ENCODE peak calls at places on chromosomes 11 and 22, in seven cellular contexts. One of them, this sample, is unnamed.

GRCh38 chr11:130592056-130592455 is 143.6 kb downstream of the ADAMTS15 start:
- DNase-seq in HT-29: no peak
- DNase-seq in A549: no peak
- DNase-seq in HS-27A: no peak
- DNase-seq in cardiac fibroblast: peak
- DNase-seq in GF-D8: no peak
- DNase-seq in CD8-positive, alpha-beta T cell: no peak
- DNase-seq in this sample: no peak

GRCh38 chr11:63520606-63521170 is 14.8 kb downstream of the LGALS12 start:
- DNase-seq in HT-29: no peak
- DNase-seq in A549: no peak
- DNase-seq in HS-27A: no peak
- DNase-seq in cardiac fibroblast: no peak
- DNase-seq in GF-D8: no peak
- DNase-seq in CD8-positive, alpha-beta T cell: no peak
- DNase-seq in this sample: no peak

GRCh38 chr22:47056361-47056760 is 293.9 kb downstream of the TBC1D22A start:
- DNase-seq in HT-29: no peak
- DNase-seq in A549: no peak
- DNase-seq in HS-27A: no peak
- DNase-seq in cardiac fibroblast: no peak
- DNase-seq in GF-D8: no peak
- DNase-seq in CD8-positive, alpha-beta T cell: no peak
- DNase-seq in this sample: no peak

GRCh38 chr11:5992604-5993251 is 5.9 kb upstream of the OR52L1 start:
- DNase-seq in HT-29: peak
- DNase-seq in A549: peak
- DNase-seq in HS-27A: no peak
- DNase-seq in cardiac fibroblast: peak
- DNase-seq in GF-D8: no peak
- DNase-seq in CD8-positive, alpha-beta T cell: no peak
- DNase-seq in this sample: peak

GRCh38 chr11:124179311-124179710 is 3.8 kb upstream of the OR10D3 start:
- DNase-seq in HT-29: no peak
- DNase-seq in A549: no peak
- DNase-seq in HS-27A: no peak
- DNase-seq in cardiac fibroblast: no peak
- DNase-seq in GF-D8: no peak
- DNase-seq in CD8-positive, alpha-beta T cell: no peak
- DNase-seq in this sample: no peak

GRCh38 chr22:30591191-30591587 is 521 bp downstream of the PES1 start:
- DNase-seq in HT-29: peak
- DNase-seq in A549: no peak
- DNase-seq in HS-27A: no peak
- DNase-seq in cardiac fibroblast: peak
- DNase-seq in GF-D8: no peak
- DNase-seq in CD8-positive, alpha-beta T cell: no peak
- DNase-seq in this sample: no peak

GRCh38 chr11:66100272-66101037 is 30.4 kb downstream of the PACS1 start:
- DNase-seq in HT-29: peak
- DNase-seq in A549: peak
- DNase-seq in HS-27A: no peak
- DNase-seq in cardiac fibroblast: peak
- DNase-seq in GF-D8: peak
- DNase-seq in CD8-positive, alpha-beta T cell: peak
- DNase-seq in this sample: no peak

GRCh38 chr11:43920598-43921419 is 21.6 kb upstream of the C11orf96 start:
- DNase-seq in HT-29: peak
- DNase-seq in A549: peak
- DNase-seq in HS-27A: peak
- DNase-seq in cardiac fibroblast: peak
- DNase-seq in GF-D8: no peak
- DNase-seq in CD8-positive, alpha-beta T cell: no peak
- DNase-seq in this sample: peak

GRCh38 chr11:74004694-74005615 is 3.9 kb downstream of the UCP3 start:
- DNase-seq in HT-29: no peak
- DNase-seq in A549: no peak
- DNase-seq in HS-27A: no peak
- DNase-seq in cardiac fibroblast: no peak
- DNase-seq in GF-D8: peak
- DNase-seq in CD8-positive, alpha-beta T cell: peak
- DNase-seq in this sample: no peak

GRCh38 chr11:110182886-110183285 is 89.7 kb downstream of the ZC3H12C start:
- DNase-seq in HT-29: no peak
- DNase-seq in A549: no peak
- DNase-seq in HS-27A: peak
- DNase-seq in cardiac fibroblast: no peak
- DNase-seq in GF-D8: no peak
- DNase-seq in CD8-positive, alpha-beta T cell: no peak
- DNase-seq in this sample: peak

GRCh38 chr22:35480143-35480542 is 60.5 kb upstream of the RASD2 start:
- DNase-seq in HT-29: no peak
- DNase-seq in A549: no peak
- DNase-seq in HS-27A: no peak
- DNase-seq in cardiac fibroblast: no peak
- DNase-seq in GF-D8: no peak
- DNase-seq in CD8-positive, alpha-beta T cell: no peak
- DNase-seq in this sample: peak

GRCh38 chr22:32354360-32355351 is 3.0 kb upstream of the RFPL3 start:
- DNase-seq in HT-29: no peak
- DNase-seq in A549: no peak
- DNase-seq in HS-27A: no peak
- DNase-seq in cardiac fibroblast: peak
- DNase-seq in GF-D8: no peak
- DNase-seq in CD8-positive, alpha-beta T cell: no peak
- DNase-seq in this sample: peak

This sample was measured in H4.